ENCODE peak calls at places on chromosomes 2 and 18, in five cellular contexts. W is GM12892, K is lower leg skin, U is H54, I is adrenal gland. R is an unnamed sample.

GRCh38 chr18:23964282-23965238 is 50.0 kb upstream of the TTC39C start:
- DNase-seq in K (no peak), U (no peak), I (no peak), W (no peak), R (peak)

GRCh38 chr2:170155022-170155722 is 22.8 kb upstream of the MYO3B start:
- DNase-seq in I (no peak), U (peak), K (no peak), W (no peak), R (peak)

GRCh38 chr2:218856168-218856895 is 3.3 kb upstream of the WNT6 start:
- DNase-seq in U (no peak), W (no peak), K (peak), I (no peak), R (no peak)

GRCh38 chr2:132416080-132416911 is at the start of gene GPR39:
- DNase-seq in K (peak), U (peak), I (peak), W (no peak), R (no peak)

GRCh38 chr2:202965810-202966454 is 48.7 kb upstream of the NBEAL1 start:
- DNase-seq in W (peak), K (no peak), I (peak), U (no peak), R (peak)

GRCh38 chr18:78986018-78986481 is 6.4 kb downstream of the SALL3 start:
- DNase-seq in I (peak), U (no peak), K (peak), W (no peak), R (peak)

GRCh38 chr2:196239622-196240587 is 68.5 kb upstream of the STK17B start:
- DNase-seq in I (peak), K (peak), W (no peak), U (no peak), R (peak)

GRCh38 chr2:10235909-10236550 is 66.7 kb upstream of the HPCAL1 start:
- DNase-seq in W (no peak), I (no peak), K (no peak), U (no peak), R (no peak)

GRCh38 chr2:224075588-224075987 is 36.5 kb upstream of the SERPINE2 start:
- DNase-seq in W (no peak), U (no peak), I (no peak), K (no peak), R (no peak)

GRCh38 chr2:177611310-177611886 is 218.8 kb downstream of the AGPS start:
- DNase-seq in W (no peak), I (no peak), U (no peak), K (no peak), R (no peak)

GRCh38 chr2:180644709-180645108 is 335.7 kb upstream of the UBE2E3 start:
- DNase-seq in K (no peak), U (no peak), I (no peak), W (no peak), R (no peak)

GRCh38 chr2:120275617-120276400 is 23.2 kb downstream of the RALB start:
- DNase-seq in W (no peak), I (no peak), K (no peak), U (no peak), R (no peak)

GRCh38 chr18:79795446-79795845 is 2.3 kb upstream of the KCNG2 start:
- DNase-seq in U (no peak), W (no peak), K (no peak), I (no peak), R (no peak)

GRCh38 chr2:26807788-26808460 is 22.1 kb downstream of the CENPA start:
- DNase-seq in I (no peak), K (no peak), W (no peak), U (no peak), R (no peak)

GRCh38 chr2:47058061-47058931 is 96.8 kb downstream of the STPG4 start:
- DNase-seq in K (no peak), I (peak), W (no peak), U (no peak), R (no peak)

GRCh38 chr2:232689152-232689910 is 7.8 kb upstream of the GIGYF2 start:
- DNase-seq in I (peak), K (peak), U (no peak), W (no peak), R (peak)

GRCh38 chr2:28586864-28587263 is 91.0 kb downstream of the PLB1 start:
- DNase-seq in K (peak), I (no peak), W (no peak), U (no peak), R (no peak)

GRCh38 chr2:239822146-239822945 is 202.8 kb downstream of the NDUFA10 start:
- DNase-seq in I (no peak), K (peak), U (no peak), W (no peak), R (peak)

GRCh38 chr18:22348521-22349316 is 69.0 kb downstream of the CTAGE1 start:
- DNase-seq in K (no peak), U (no peak), W (no peak), I (peak), R (no peak)

GRCh38 chr2:173715483-173715882 is 249.7 kb downstream of the SP3 start:
- DNase-seq in U (no peak), K (no peak), W (no peak), I (no peak), R (no peak)

GRCh38 chr18:25251127-25251526 is 100.8 kb downstream of the ZNF521 start:
- DNase-seq in U (no peak), I (no peak), W (no peak), K (no peak), R (no peak)

GRCh38 chr18:22605736-22606135 is 188.0 kb upstream of the CTAGE1 start:
- DNase-seq in I (no peak), W (no peak), K (no peak), U (no peak), R (no peak)

GRCh38 chr2:193276069-193276468 is 1081.3 kb upstream of the TMEFF2 start:
- DNase-seq in I (no peak), W (no peak), K (no peak), U (no peak), R (no peak)

GRCh38 chr2:221203846-221204245 is 368.3 kb downstream of the EPHA4 start:
- DNase-seq in I (no peak), K (no peak), W (no peak), U (no peak), R (no peak)

GRCh38 chr18:22268641-22269128 is 99.3 kb downstream of the GATA6 start:
- DNase-seq in W (no peak), U (no peak), K (no peak), I (no peak), R (no peak)

GRCh38 chr2:54480025-54480424 is 23.9 kb downstream of the SPTBN1 start:
- DNase-seq in U (no peak), W (no peak), K (no peak), I (no peak), R (no peak)

GRCh38 chr18:10895976-10896375 is 253.4 kb downstream of the PIEZO2 start:
- DNase-seq in U (no peak), W (no peak), I (no peak), K (no peak), R (no peak)

GRCh38 chr2:42547014-42547413 is 21.4 kb upstream of the MTA3 start:
- DNase-seq in U (no peak), K (no peak), I (no peak), W (no peak), R (no peak)

GRCh38 chr2:105869318-105869717 is 124.6 kb downstream of the NCK2 start:
- DNase-seq in K (peak), I (no peak), W (no peak), U (no peak), R (no peak)

GRCh38 chr2:218022131-218022850 is 19.5 kb upstream of the TNS1 start:
- DNase-seq in I (no peak), U (no peak), K (peak), W (no peak), R (no peak)

GRCh38 chr2:190216829-190217228 is 102.8 kb downstream of the HIBCH start:
- DNase-seq in I (peak), W (no peak), U (peak), K (no peak), R (peak)

GRCh38 chr2:56014075-56014730 is 90.6 kb upstream of the EFEMP1 start:
- DNase-seq in U (no peak), I (no peak), K (no peak), W (no peak), R (no peak)

GRCh38 chr2:7766978-7767565 is 849.9 kb downstream of the RNF144A start:
- DNase-seq in I (no peak), K (no peak), U (no peak), W (no peak), R (no peak)

GRCh38 chr2:101983486-101983885 is 8.3 kb upstream of the IL1R2 start:
- DNase-seq in I (no peak), U (no peak), W (no peak), K (no peak), R (no peak)

GRCh38 chr2:99836670-99837069 is 305.7 kb downstream of the AFF3 start:
- DNase-seq in W (no peak), U (no peak), K (no peak), I (no peak), R (no peak)

GRCh38 chr2:216341151-216341550 is 31.1 kb downstream of the MARCHF4 start:
- DNase-seq in K (no peak), I (no peak), U (no peak), W (no peak), R (no peak)

GRCh38 chr2:85173909-85174308 is 40.7 kb downstream of the TCF7L1 start:
- DNase-seq in W (no peak), I (peak), U (no peak), K (no peak), R (no peak)

GRCh38 chr18:2570772-2571199 is 519 bp downstream of the METTL4 start:
- DNase-seq in K (peak), I (peak), U (peak), W (peak), R (peak)

GRCh38 chr2:213002383-213002782 is 149.0 kb downstream of the IKZF2 start:
- DNase-seq in K (no peak), I (no peak), W (no peak), U (no peak), R (no peak)
- TF ChIP-seq POLR2A in K (no peak), I (no peak), W (no peak), U (no peak), R (no peak)

GRCh38 chr2:200525066-200525465 is 941 bp upstream of the SGO2 start:
- DNase-seq in K (no peak), U (no peak), W (no peak), I (no peak), R (no peak)
- TF ChIP-seq POLR2A in K (no peak), U (no peak), W (no peak), I (no peak), R (no peak)

GRCh38 chr2:226916662-226917061 is 80.8 kb downstream of the RHBDD1 start:
- DNase-seq in K (no peak), W (no peak), I (no peak), U (no peak), R (no peak)
- TF ChIP-seq POLR2A in K (no peak), W (no peak), I (no peak), U (no peak), R (no peak)

GRCh38 chr2:98833917-98834263 is 102.1 kb downstream of the CRACDL start:
- DNase-seq in K (no peak), I (no peak), U (no peak), W (no peak), R (no peak)

GRCh38 chr2:98830573-98831145 is 99.7 kb upstream of the MGAT4A start:
- DNase-seq in K (peak), W (no peak), U (no peak), I (no peak), R (peak)

GRCh38 chr2:98835831-98836385 is 100.1 kb downstream of the CRACDL start:
- DNase-seq in U (no peak), I (no peak), W (no peak), K (no peak), R (no peak)

GRCh38 chr2:98832172-98832571 is 101.2 kb upstream of the MGAT4A start:
- DNase-seq in I (no peak), W (no peak), U (no peak), K (no peak), R (no peak)

GRCh38 chr2:98833172-98833916 is 102.4 kb upstream of the MGAT4A start:
- DNase-seq in W (no peak), I (peak), U (no peak), K (no peak), R (no peak)
- TF ChIP-seq POLR2A in W (no peak), I (no peak), U (no peak), K (no peak), R (no peak)

GRCh38 chr18:9708057-9708881 is at the start of gene RAB31:
- DNase-seq in U (peak), I (peak), W (peak), K (peak), R (peak)
- TF ChIP-seq POLR2A in U (peak), I (peak), W (peak), K (no peak), R (peak)

GRCh38 chr2:108619916-108620620 is 85.8 kb downstream of the LIMS1 start:
- DNase-seq in K (no peak), I (no peak), W (no peak), U (no peak), R (no peak)

GRCh38 chr2:108620656-108621055 is 86.4 kb downstream of the LIMS1 start:
- DNase-seq in K (no peak), W (no peak), U (no peak), I (no peak), R (no peak)

GRCh38 chr2:108623616-108624015 is 89.3 kb downstream of the LIMS1 start:
- DNase-seq in I (no peak), K (no peak), U (no peak), W (no peak), R (no peak)

GRCh38 chr2:108621689-108622681 is 87.7 kb downstream of the LIMS1 start:
- DNase-seq in U (no peak), K (no peak), I (no peak), W (no peak), R (no peak)

DNA sequence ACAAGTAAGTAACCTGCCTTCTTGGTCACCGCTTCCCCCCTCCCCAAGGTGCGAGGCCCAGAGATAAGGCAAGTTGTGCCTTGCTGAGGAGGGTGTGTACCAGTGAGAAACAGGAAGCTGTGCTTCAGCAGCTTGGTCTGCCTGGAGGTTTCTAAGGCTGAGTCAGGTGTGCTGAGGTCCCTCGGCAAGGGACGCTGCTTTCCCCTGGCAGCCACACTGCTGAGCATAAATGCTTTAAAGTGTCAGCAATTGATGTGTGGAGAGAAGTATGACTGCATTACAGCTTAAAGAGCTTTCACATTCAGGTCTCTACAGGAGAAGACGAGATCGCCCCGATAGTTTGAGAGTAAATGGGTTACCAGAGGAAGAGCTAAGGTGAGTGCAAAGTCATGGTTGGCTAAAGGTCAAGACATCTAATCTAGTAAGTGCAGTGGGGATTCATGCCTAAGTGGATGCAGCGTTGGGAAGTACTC is 86.9 kb downstream of the LIMS1 start:
- DNase-seq in K (no peak), U (peak), W (no peak), I (no peak), R (peak)
- TF ChIP-seq POLR2A in K (no peak), U (no peak), W (no peak), I (no peak), R (no peak)

GRCh38 chr18:56650944-56651770 is at the start of gene WDR7:
- DNase-seq in I (peak), K (peak), U (peak), W (peak), R (peak)
- TF ChIP-seq POLR2A in I (peak), K (no peak), U (peak), W (peak), R (peak)

GRCh38 chr2:113175101-113175628 is 1.4 kb downstream of the PSD4 start:
- DNase-seq in U (no peak), K (peak), W (peak), I (no peak), R (peak)
- TF ChIP-seq POLR2A in U (no peak), K (no peak), W (peak), I (no peak), R (no peak)

GRCh38 chr18:48009116-48009825 is 78.8 kb upstream of the SMAD2 start:
- DNase-seq in U (no peak), W (no peak), K (peak), I (no peak), R (no peak)

GRCh38 chr18:48006415-48007175 is 76.1 kb upstream of the SMAD2 start:
- DNase-seq in U (no peak), W (no peak), I (no peak), K (no peak), R (no peak)

GRCh38 chr18:48007381-48007780 is 76.9 kb upstream of the SMAD2 start:
- DNase-seq in U (no peak), K (no peak), I (no peak), W (no peak), R (no peak)

GRCh38 chr18:48010264-48010663 is 79.8 kb upstream of the SMAD2 start:
- DNase-seq in U (no peak), K (no peak), I (no peak), W (no peak), R (no peak)

GRCh38 chr18:48007955-48008701 is 77.7 kb upstream of the SMAD2 start:
- DNase-seq in U (peak), K (peak), W (peak), I (peak), R (peak)
- TF ChIP-seq POLR2A in U (no peak), K (no peak), W (no peak), I (no peak), R (no peak)

R was measured in erythroblast.